ENCODE peak calls at places on chromosomes 12 and 14, in nine cellular contexts. One of them, this sample, is unnamed. For H3K36me3 and H3K4me1, the result is how much of the 10 kb centered on the place peaks cover.

GRCh38 chr12:80101126-80101525 is 1.8 kb downstream of the OTOGL start:
- DNase-seq in thoracic aorta: no peak
- DNase-seq in mammary epithelial cell: peak
- DNase-seq in psoas muscle: no peak
- DNase-seq in left lung: no peak
- DNase-seq in body of pancreas: no peak
- DNase-seq in endothelial cell of umbilical vein: peak
- DNase-seq in esophagus squamous epithelium: no peak
- DNase-seq in IMR-90: no peak
- DNase-seq in this sample: no peak

GRCh38 chr14:102727336-102728095 is 49.7 kb upstream of the TRAF3 start:
- DNase-seq in thoracic aorta: no peak
- DNase-seq in mammary epithelial cell: no peak
- DNase-seq in psoas muscle: no peak
- DNase-seq in left lung: no peak
- DNase-seq in body of pancreas: no peak
- DNase-seq in endothelial cell of umbilical vein: no peak
- DNase-seq in esophagus squamous epithelium: no peak
- DNase-seq in IMR-90: no peak
- DNase-seq in this sample: no peak

GRCh38 chr14:62162998-62163589 is 400.9 kb downstream of the SNAPC1 start:
- DNase-seq in thoracic aorta: no peak
- DNase-seq in mammary epithelial cell: peak
- DNase-seq in psoas muscle: no peak
- DNase-seq in left lung: no peak
- DNase-seq in body of pancreas: peak
- DNase-seq in endothelial cell of umbilical vein: peak
- DNase-seq in esophagus squamous epithelium: no peak
- DNase-seq in IMR-90: peak
- DNase-seq in this sample: no peak

GRCh38 chr14:90850487-90850886 is 34.3 kb upstream of the TTC7B start:
- DNase-seq in thoracic aorta: no peak
- DNase-seq in mammary epithelial cell: peak
- DNase-seq in psoas muscle: no peak
- DNase-seq in left lung: no peak
- DNase-seq in body of pancreas: peak
- DNase-seq in endothelial cell of umbilical vein: peak
- DNase-seq in esophagus squamous epithelium: no peak
- DNase-seq in IMR-90: peak
- DNase-seq in this sample: no peak

GRCh38 chr14:29446971-29447370 is 480.7 kb downstream of the PRKD1 start:
- DNase-seq in thoracic aorta: no peak
- DNase-seq in mammary epithelial cell: no peak
- DNase-seq in psoas muscle: no peak
- DNase-seq in left lung: no peak
- DNase-seq in body of pancreas: no peak
- DNase-seq in endothelial cell of umbilical vein: no peak
- DNase-seq in esophagus squamous epithelium: no peak
- DNase-seq in IMR-90: no peak
- DNase-seq in this sample: no peak

GRCh38 chr14:61574514-61574807 is 120.9 kb upstream of the HIF1A start:
- DNase-seq in thoracic aorta: no peak
- DNase-seq in mammary epithelial cell: no peak
- DNase-seq in psoas muscle: no peak
- DNase-seq in left lung: no peak
- DNase-seq in body of pancreas: no peak
- DNase-seq in endothelial cell of umbilical vein: no peak
- DNase-seq in esophagus squamous epithelium: no peak
- DNase-seq in IMR-90: no peak
- DNase-seq in this sample: no peak

GRCh38 chr12:7859552-7859951 is 13.2 kb downstream of the SLC2A14 start:
- DNase-seq in thoracic aorta: no peak
- DNase-seq in mammary epithelial cell: no peak
- DNase-seq in psoas muscle: no peak
- DNase-seq in left lung: no peak
- DNase-seq in body of pancreas: no peak
- DNase-seq in endothelial cell of umbilical vein: no peak
- DNase-seq in esophagus squamous epithelium: no peak
- DNase-seq in IMR-90: peak
- DNase-seq in this sample: no peak

GRCh38 chr12:113244015-113244983 is 23.0 kb downstream of the TPCN1 start:
- DNase-seq in thoracic aorta: no peak
- DNase-seq in mammary epithelial cell: peak
- DNase-seq in psoas muscle: peak
- DNase-seq in left lung: no peak
- DNase-seq in body of pancreas: peak
- DNase-seq in endothelial cell of umbilical vein: peak
- DNase-seq in esophagus squamous epithelium: no peak
- DNase-seq in IMR-90: no peak
- DNase-seq in this sample: no peak

GRCh38 chr14:104794099-104794498 is 1.4 kb downstream of the AKT1 start:
- DNase-seq in thoracic aorta: no peak
- DNase-seq in mammary epithelial cell: peak
- DNase-seq in psoas muscle: peak
- DNase-seq in left lung: peak
- DNase-seq in body of pancreas: peak
- DNase-seq in endothelial cell of umbilical vein: peak
- DNase-seq in esophagus squamous epithelium: no peak
- DNase-seq in IMR-90: peak
- DNase-seq in this sample: no peak

GRCh38 chr12:125773033-125773432 is 707.8 kb downstream of the AACS start:
- DNase-seq in thoracic aorta: no peak
- DNase-seq in mammary epithelial cell: no peak
- DNase-seq in psoas muscle: no peak
- DNase-seq in left lung: no peak
- DNase-seq in body of pancreas: no peak
- DNase-seq in endothelial cell of umbilical vein: no peak
- DNase-seq in esophagus squamous epithelium: no peak
- DNase-seq in IMR-90: no peak
- DNase-seq in this sample: no peak

GRCh38 chr12:125772403-125772802 is 707.2 kb downstream of the AACS start:
- DNase-seq in thoracic aorta: no peak
- DNase-seq in mammary epithelial cell: no peak
- DNase-seq in psoas muscle: no peak
- DNase-seq in left lung: no peak
- DNase-seq in body of pancreas: no peak
- DNase-seq in endothelial cell of umbilical vein: no peak
- DNase-seq in esophagus squamous epithelium: no peak
- DNase-seq in IMR-90: no peak
- DNase-seq in this sample: no peak

GRCh38 chr12:125775507-125775906 is 710.3 kb downstream of the AACS start:
- DNase-seq in thoracic aorta: no peak
- DNase-seq in mammary epithelial cell: no peak
- DNase-seq in psoas muscle: no peak
- DNase-seq in left lung: no peak
- DNase-seq in body of pancreas: no peak
- DNase-seq in endothelial cell of umbilical vein: no peak
- DNase-seq in esophagus squamous epithelium: no peak
- DNase-seq in IMR-90: no peak
- DNase-seq in this sample: no peak

GRCh38 chr12:125776212-125776611 is 711.0 kb downstream of the AACS start:
- DNase-seq in thoracic aorta: no peak
- DNase-seq in mammary epithelial cell: no peak
- DNase-seq in psoas muscle: no peak
- DNase-seq in left lung: no peak
- DNase-seq in body of pancreas: no peak
- DNase-seq in endothelial cell of umbilical vein: no peak
- DNase-seq in esophagus squamous epithelium: no peak
- DNase-seq in IMR-90: no peak
- DNase-seq in this sample: no peak
- H3K36me3 ChIP-seq in thoracic aorta: under half
- H3K36me3 ChIP-seq in mammary epithelial cell: under half
- H3K36me3 ChIP-seq in psoas muscle: under half
- H3K36me3 ChIP-seq in left lung: under half
- H3K36me3 ChIP-seq in body of pancreas: under half
- H3K36me3 ChIP-seq in endothelial cell of umbilical vein: under half
- H3K36me3 ChIP-seq in esophagus squamous epithelium: under half
- H3K36me3 ChIP-seq in IMR-90: under half
- H3K36me3 ChIP-seq in this sample: under half

GRCh38 chr12:124397399-124397679 is 102.4 kb downstream of the RFLNA start:
- DNase-seq in thoracic aorta: no peak
- DNase-seq in mammary epithelial cell: no peak
- DNase-seq in psoas muscle: no peak
- DNase-seq in left lung: no peak
- DNase-seq in body of pancreas: no peak
- DNase-seq in endothelial cell of umbilical vein: no peak
- DNase-seq in esophagus squamous epithelium: no peak
- DNase-seq in IMR-90: no peak
- DNase-seq in this sample: no peak
- H3K4me1 ChIP-seq in thoracic aorta: under half
- H3K4me1 ChIP-seq in mammary epithelial cell: under half
- H3K4me1 ChIP-seq in psoas muscle: half or more
- H3K4me1 ChIP-seq in left lung: under half
- H3K4me1 ChIP-seq in body of pancreas: under half
- H3K4me1 ChIP-seq in endothelial cell of umbilical vein: under half
- H3K4me1 ChIP-seq in esophagus squamous epithelium: half or more
- H3K4me1 ChIP-seq in IMR-90: under half
- H3K4me1 ChIP-seq in this sample: half or more

GRCh38 chr14:53027562-53027961 is 76.7 kb upstream of the FERMT2 start:
- DNase-seq in thoracic aorta: no peak
- DNase-seq in mammary epithelial cell: no peak
- DNase-seq in psoas muscle: no peak
- DNase-seq in left lung: no peak
- DNase-seq in body of pancreas: no peak
- DNase-seq in endothelial cell of umbilical vein: no peak
- DNase-seq in esophagus squamous epithelium: no peak
- DNase-seq in IMR-90: no peak
- DNase-seq in this sample: no peak
- H3K27ac ChIP-seq in thoracic aorta: no peak
- H3K27ac ChIP-seq in mammary epithelial cell: no peak
- H3K27ac ChIP-seq in psoas muscle: no peak
- H3K27ac ChIP-seq in left lung: no peak
- H3K27ac ChIP-seq in body of pancreas: no peak
- H3K27ac ChIP-seq in endothelial cell of umbilical vein: no peak
- H3K27ac ChIP-seq in esophagus squamous epithelium: no peak
- H3K27ac ChIP-seq in IMR-90: no peak
- H3K27ac ChIP-seq in this sample: no peak

GRCh38 chr12:28885275-28885674 is 263.8 kb upstream of the FAR2 start:
- DNase-seq in thoracic aorta: no peak
- DNase-seq in mammary epithelial cell: no peak
- DNase-seq in psoas muscle: no peak
- DNase-seq in left lung: no peak
- DNase-seq in body of pancreas: no peak
- DNase-seq in endothelial cell of umbilical vein: no peak
- DNase-seq in esophagus squamous epithelium: no peak
- DNase-seq in IMR-90: no peak
- DNase-seq in this sample: no peak
- H3K36me3 ChIP-seq in thoracic aorta: under half
- H3K36me3 ChIP-seq in mammary epithelial cell: under half
- H3K36me3 ChIP-seq in psoas muscle: under half
- H3K36me3 ChIP-seq in left lung: under half
- H3K36me3 ChIP-seq in body of pancreas: under half
- H3K36me3 ChIP-seq in endothelial cell of umbilical vein: under half
- H3K36me3 ChIP-seq in esophagus squamous epithelium: under half
- H3K36me3 ChIP-seq in IMR-90: under half
- H3K36me3 ChIP-seq in this sample: under half

GRCh38 chr12:6452908-6453630 is 1.2 kb downstream of the TAPBPL start:
- DNase-seq in thoracic aorta: no peak
- DNase-seq in mammary epithelial cell: no peak
- DNase-seq in psoas muscle: no peak
- DNase-seq in left lung: no peak
- DNase-seq in body of pancreas: no peak
- DNase-seq in endothelial cell of umbilical vein: no peak
- DNase-seq in esophagus squamous epithelium: no peak
- DNase-seq in IMR-90: no peak
- DNase-seq in this sample: no peak

GRCh38 chr12:6450091-6450868 is 1.6 kb upstream of the TAPBPL start:
- DNase-seq in thoracic aorta: no peak
- DNase-seq in mammary epithelial cell: no peak
- DNase-seq in psoas muscle: no peak
- DNase-seq in left lung: no peak
- DNase-seq in body of pancreas: no peak
- DNase-seq in endothelial cell of umbilical vein: no peak
- DNase-seq in esophagus squamous epithelium: no peak
- DNase-seq in IMR-90: no peak
- DNase-seq in this sample: no peak

GRCh38 chr12:6451348-6452244 is at the start of gene TAPBPL:
- DNase-seq in thoracic aorta: peak
- DNase-seq in mammary epithelial cell: peak
- DNase-seq in psoas muscle: peak
- DNase-seq in left lung: peak
- DNase-seq in body of pancreas: peak
- DNase-seq in endothelial cell of umbilical vein: peak
- DNase-seq in esophagus squamous epithelium: peak
- DNase-seq in IMR-90: peak
- DNase-seq in this sample: peak

GRCh38 chr12:6452245-6452731 is 446 bp downstream of the TAPBPL start:
- DNase-seq in thoracic aorta: no peak
- DNase-seq in mammary epithelial cell: no peak
- DNase-seq in psoas muscle: peak
- DNase-seq in left lung: no peak
- DNase-seq in body of pancreas: peak
- DNase-seq in endothelial cell of umbilical vein: no peak
- DNase-seq in esophagus squamous epithelium: no peak
- DNase-seq in IMR-90: no peak
- DNase-seq in this sample: no peak

DNA sequence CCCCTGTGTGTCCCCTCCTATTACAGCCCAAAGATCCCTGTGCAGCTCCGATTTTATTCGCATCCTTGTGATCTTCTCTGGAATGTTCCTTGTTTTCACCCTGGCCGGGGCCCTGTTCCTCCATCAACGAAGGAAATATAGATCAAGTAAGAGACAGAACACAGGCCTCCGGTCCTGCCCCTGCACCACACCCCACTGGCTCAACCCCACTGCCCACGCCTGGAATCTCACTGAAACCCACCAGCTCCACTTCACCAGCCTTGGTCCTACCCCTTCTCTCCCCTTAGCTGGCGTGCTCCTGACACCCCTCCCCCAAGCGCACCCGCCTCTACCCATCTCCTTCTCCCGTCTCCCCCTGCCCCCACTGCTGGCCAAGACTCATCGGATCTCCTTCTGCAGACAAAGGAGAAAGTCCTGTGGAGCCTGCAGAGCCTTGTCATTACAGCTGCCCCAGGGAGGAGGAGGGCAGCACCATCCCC is 934 bp upstream of the TAPBPL start:
- DNase-seq in thoracic aorta: no peak
- DNase-seq in mammary epithelial cell: no peak
- DNase-seq in psoas muscle: peak
- DNase-seq in left lung: no peak
- DNase-seq in body of pancreas: no peak
- DNase-seq in endothelial cell of umbilical vein: no peak
- DNase-seq in esophagus squamous epithelium: no peak
- DNase-seq in IMR-90: no peak
- DNase-seq in this sample: no peak
- H3K4me1 ChIP-seq in thoracic aorta: under half
- H3K4me1 ChIP-seq in mammary epithelial cell: under half
- H3K4me1 ChIP-seq in psoas muscle: under half
- H3K4me1 ChIP-seq in left lung: under half
- H3K4me1 ChIP-seq in body of pancreas: under half
- H3K4me1 ChIP-seq in endothelial cell of umbilical vein: under half
- H3K4me1 ChIP-seq in esophagus squamous epithelium: under half
- H3K4me1 ChIP-seq in IMR-90: under half
- H3K4me1 ChIP-seq in this sample: under half

DNA sequence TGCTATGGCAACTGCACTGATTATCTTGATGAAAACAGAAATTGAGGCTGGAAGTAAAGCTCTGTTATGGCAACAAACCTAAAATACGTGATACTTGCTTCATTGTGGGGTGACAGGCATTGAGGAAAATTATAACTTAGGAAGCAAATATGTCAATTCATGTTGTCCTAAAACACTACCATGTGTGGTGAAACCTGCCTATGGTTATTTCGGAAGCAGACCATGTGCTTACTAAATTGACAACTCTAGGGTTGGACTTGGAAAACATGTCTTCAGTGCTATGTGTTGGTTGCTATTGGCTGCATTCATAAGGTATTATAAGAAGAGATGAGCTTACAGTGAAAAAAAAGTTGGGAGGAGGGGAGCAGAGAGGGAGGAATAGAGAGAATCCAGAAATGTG is 55.0 kb upstream of the C14orf132 start:
- DNase-seq in thoracic aorta: no peak
- DNase-seq in mammary epithelial cell: no peak
- DNase-seq in psoas muscle: no peak
- DNase-seq in left lung: no peak
- DNase-seq in body of pancreas: no peak
- DNase-seq in endothelial cell of umbilical vein: no peak
- DNase-seq in esophagus squamous epithelium: no peak
- DNase-seq in IMR-90: no peak
- DNase-seq in this sample: no peak
- H3K27ac ChIP-seq in thoracic aorta: no peak
- H3K27ac ChIP-seq in mammary epithelial cell: no peak
- H3K27ac ChIP-seq in psoas muscle: no peak
- H3K27ac ChIP-seq in left lung: no peak
- H3K27ac ChIP-seq in body of pancreas: no peak
- H3K27ac ChIP-seq in endothelial cell of umbilical vein: no peak
- H3K27ac ChIP-seq in esophagus squamous epithelium: no peak
- H3K27ac ChIP-seq in IMR-90: no peak
- H3K27ac ChIP-seq in this sample: no peak

This sample was measured in vagina.